ENCODE peak calls at places on chromosomes 11 and 22, in nine cellular contexts. M is T-helper 2 cell; F is stimulated activated CD4-positive, alpha-beta T cell treated with anti-CD3 and anti-CD28 coated beads, Interleukin-4, amount 100 ng/mL, for 48 hours; X is H4; Y is kidney glomerular epithelial cell; I is CD4-positive, CD25-positive, alpha-beta regulatory T cell; Z is epithelial cell of prostate; V is AG09309; G is fibroblast of mammary gland. D is an unnamed sample.

GRCh38 chr11:37504066-37504611 is 906.1 kb upstream of the RAG2 start:
- DNase-seq in Z (peak; percentile 55), X (peak; percentile 91), F (no peak), M (no peak), Y (peak; percentile 98), V (peak; percentile 52), G (peak; percentile 88), I (no peak), D (no peak)

GRCh38 chr11:134282121-134283045 is 6.2 kb downstream of the GLB1L3 start:
- DNase-seq in Z (no peak), I (no peak), G (no peak), V (no peak), M (no peak), Y (no peak), X (no peak), F (no peak), D (no peak)

GRCh38 chr11:30342736-30343166 is 19.8 kb downstream of the ARL14EP start:
- DNase-seq in V (no peak), X (no peak), G (no peak), M (no peak), Y (no peak), F (no peak), I (no peak), Z (no peak), D (no peak)

GRCh38 chr11:70315726-70316125 is 45.2 kb downstream of the PPFIA1 start:
- DNase-seq in M (no peak), X (no peak), Y (no peak), F (no peak), Z (no peak), G (no peak), V (no peak), I (no peak), D (peak; percentile 56)

GRCh38 chr11:2385156-2386151 is 8.3 kb downstream of the CD81 start:
- DNase-seq in I (peak; percentile 55), Z (no peak), G (no peak), X (no peak), V (no peak), Y (no peak), F (no peak), M (no peak), D (no peak)

GRCh38 chr22:49999901-50000586 is 12.5 kb downstream of the IL17REL start:
- DNase-seq in I (no peak), V (no peak), X (no peak), F (no peak), Y (no peak), Z (no peak), M (no peak), G (no peak), D (no peak)

GRCh38 chr22:48042621-48043395 is 1280.4 kb downstream of the TBC1D22A start:
- DNase-seq in F (no peak), G (no peak), I (no peak), Z (no peak), Y (no peak), V (no peak), M (no peak), X (no peak), D (no peak)

GRCh38 chr11:73087730-73088129 is 54.4 kb downstream of the FCHSD2 start:
- DNase-seq in I (no peak), M (no peak), V (no peak), G (peak; percentile 42), Y (no peak), F (no peak), Z (no peak), X (no peak), D (no peak)

GRCh38 chr11:69637601-69637955 is 3.4 kb upstream of the CCND1 start:
- DNase-seq in F (no peak), V (no peak), Z (no peak), Y (no peak), X (no peak), G (no peak), M (no peak), I (no peak), D (no peak)

GRCh38 chr22:38957046-38957770 is at the start of gene APOBEC3A:
- DNase-seq in F (no peak), M (no peak), V (no peak), Z (no peak), X (no peak), G (no peak), Y (no peak), I (no peak), D (no peak)

GRCh38 chr22:37282385-37282677 is at the start of gene CYTH4:
- DNase-seq in G (no peak), I (peak; percentile 83), V (no peak), M (peak; percentile 84), F (peak; percentile 74), X (no peak), Y (no peak), Z (no peak), D (no peak)

GRCh38 chr11:76709756-76710155 is 39.2 kb upstream of the LRRC32 start:
- DNase-seq in M (no peak), X (no peak), Y (no peak), F (no peak), I (no peak), Z (no peak), V (no peak), G (no peak), D (no peak)

GRCh38 chr11:80960331-80961095 is 1519.7 kb upstream of the TENM4 start:
- DNase-seq in V (no peak), Y (no peak), I (no peak), G (no peak), Z (no peak), M (no peak), F (no peak), X (no peak), D (no peak)

GRCh38 chr11:44445500-44446340 is 119.7 kb upstream of the CD82 start:
- DNase-seq in F (no peak), G (no peak), M (no peak), V (no peak), X (no peak), Y (no peak), Z (peak; percentile 12), I (no peak), D (no peak)

GRCh38 chr11:118211006-118211405 is 13.8 kb downstream of the JAML start:
- DNase-seq in V (no peak), X (no peak), Z (no peak), F (no peak), I (no peak), M (no peak), G (peak; percentile 24), Y (peak; percentile 3), D (no peak)

GRCh38 chr11:47566166-47566546 is 757 bp downstream of the PTPMT1 start:
- DNase-seq in I (peak; percentile 35), G (no peak), F (no peak), V (no peak), Y (no peak), Z (no peak), M (no peak), X (no peak), D (peak; percentile 30)